ENCODE peak calls at places on chromosomes 16 and 17, in six cellular contexts. I is gastrocnemius medialis; P is chondrocyte; O is NCI-H1436; V is activated naive CD8-positive, alpha-beta T cell treated with anti-CD3 and anti-CD28 coated beads, Interleukin-2, amount 50 U/mL, for 24 hours; H is stimulated activated CD4-positive, alpha-beta T cell treated with anti-CD3 and anti-CD28 coated beads, TNF-alpha, amount 100 ng/mL, for 48 hours. T is an unnamed sample.

GRCh38 chr17:79938696-79939435 is 96.8 kb downstream of the TBC1D16 start:
- DNase-seq in I (no peak), P (peak), O (no peak), V (no peak), H (no peak), T (no peak)

GRCh38 chr16:48947371-48947713 is 334.3 kb downstream of the CBLN1 start:
- DNase-seq in I (no peak), P (no peak), O (no peak), V (no peak), H (no peak), T (no peak)

GRCh38 chr17:60416368-60416925 is 5.8 kb upstream of the CHCT1 start:
- DNase-seq in I (no peak), P (no peak), O (no peak), V (no peak), H (no peak), T (no peak)

GRCh38 chr16:47687694-47688093 is 226.6 kb downstream of the PHKB start:
- DNase-seq in I (no peak), P (no peak), O (no peak), V (no peak), H (no peak), T (no peak)

GRCh38 chr16:1713933-1714332 is 7.9 kb downstream of the MAPK8IP3 start:
- DNase-seq in I (no peak), P (no peak), O (no peak), V (no peak), H (no peak), T (no peak)

GRCh38 chr16:88681709-88682451 is 4.4 kb downstream of the SNAI3 start:
- DNase-seq in I (peak), P (no peak), O (no peak), V (peak), H (peak), T (peak)

GRCh38 chr17:76659928-76660614 is 16.5 kb upstream of the ST6GALNAC1 start:
- DNase-seq in I (no peak), P (no peak), O (peak), V (no peak), H (no peak), T (peak)

GRCh38 chr17:68302066-68302564 is 10.8 kb downstream of the ARSG start:
- DNase-seq in I (no peak), P (no peak), O (no peak), V (no peak), H (no peak), T (no peak)